ENCODE peak calls at places on chromosomes 6 and 20, in six cellular contexts. N, V, R, O, Y and K are unnamed samples.

GRCh38 chr20:1274485-1275313 is 8.6 kb downstream of the SNPH start:
- DNase-seq in N (no peak), V (no peak), R (no peak), O (no peak), Y (no peak), K (no peak)

GRCh38 chr6:37038297-37039198 is 33.1 kb downstream of the FGD2 start:
- DNase-seq in N (no peak), V (no peak), R (no peak), O (peak; percentile 64), Y (peak; percentile 61), K (peak; percentile 78)

GRCh38 chr6:9437836-9438235 is 977.0 kb downstream of the TFAP2A start:
- DNase-seq in N (no peak), V (no peak), R (no peak), O (no peak), Y (no peak), K (no peak)

GRCh38 chr20:52056203-52057062 is 135.1 kb downstream of the ZFP64 start:
- DNase-seq in N (no peak), V (peak; percentile 53), R (no peak), O (no peak), Y (no peak), K (no peak)

GRCh38 chr6:166950443-166950821 is 5.9 kb downstream of the RNASET2 start:
- DNase-seq in N (no peak), V (no peak), R (no peak), O (no peak), Y (no peak), K (no peak)

GRCh38 chr6:163170294-163170883 is 244.1 kb upstream of the QKI start:
- DNase-seq in N (no peak), V (no peak), R (no peak), O (no peak), Y (no peak), K (no peak)

GRCh38 chr20:37573626-37574198 is 46.0 kb upstream of the BLCAP start:
- DNase-seq in N (no peak), V (no peak), R (no peak), O (no peak), Y (no peak), K (no peak)

GRCh38 chr6:170438402-170438753 is 114.7 kb downstream of the PSMB1 start:
- DNase-seq in N (peak; percentile 96), V (peak; percentile 97), R (peak; percentile 82), O (peak; percentile 77), Y (peak; percentile 91), K (peak; percentile 66)

GRCh38 chr20:38278150-38278549 is 17.6 kb upstream of the KIAA1755 start:
- DNase-seq in N (peak; percentile 76), V (no peak), R (no peak), O (no peak), Y (no peak), K (no peak)

GRCh38 chr20:11686195-11686594 is 231.5 kb upstream of the BTBD3 start:
- DNase-seq in N (no peak), V (no peak), R (no peak), O (no peak), Y (no peak), K (no peak)

GRCh38 chr6:108071736-108072276 is 2.7 kb downstream of the OSTM1 start:
- DNase-seq in N (no peak), V (no peak), R (no peak), O (no peak), Y (no peak), K (no peak)

GRCh38 chr6:106591111-106591825 is 38.0 kb downstream of the RTN4IP1 start:
- DNase-seq in N (no peak), V (no peak), R (no peak), O (no peak), Y (no peak), K (no peak)

GRCh38 chr6:2077826-2078225 is 167.6 kb downstream of the GMDS start:
- DNase-seq in N (no peak), V (no peak), R (no peak), O (no peak), Y (no peak), K (no peak)

GRCh38 chr6:42507901-42508300 is 55.9 kb upstream of the UBR2 start:
- DNase-seq in N (no peak), V (no peak), R (no peak), O (no peak), Y (no peak), K (no peak)

GRCh38 chr20:17227669-17228623 is 1.1 kb downstream of the PCSK2 start:
- DNase-seq in N (peak; percentile 89), V (no peak), R (no peak), O (no peak), Y (no peak), K (no peak)

GRCh38 chr6:25927177-25927576 is 3.3 kb downstream of the SLC17A2 start:
- DNase-seq in N (no peak), V (no peak), R (no peak), O (no peak), Y (no peak), K (no peak)

GRCh38 chr20:20489623-20490341 is 121.9 kb downstream of the INSM1 start:
- DNase-seq in N (peak; percentile 18), V (no peak), R (no peak), O (no peak), Y (no peak), K (no peak)

GRCh38 chr20:37823276-37823980 is 79.5 kb upstream of the VSTM2L start:
- DNase-seq in N (peak; percentile 20), V (no peak), R (no peak), O (no peak), Y (no peak), K (no peak)

GRCh38 chr6:114712129-114712662 is 369.4 kb upstream of the HS3ST5 start:
- DNase-seq in N (no peak), V (no peak), R (no peak), O (no peak), Y (no peak), K (no peak)

GRCh38 chr6:15351631-15352030 is 105.8 kb downstream of the JARID2 start:
- DNase-seq in N (no peak), V (no peak), R (peak; percentile 29), O (peak; percentile 37), Y (peak; percentile 47), K (peak; percentile 32)

GRCh38 chr6:135088818-135089809 is 34.5 kb upstream of the HBS1L start:
- DNase-seq in N (peak; percentile 18), V (no peak), R (no peak), O (no peak), Y (no peak), K (no peak)

DNA sequence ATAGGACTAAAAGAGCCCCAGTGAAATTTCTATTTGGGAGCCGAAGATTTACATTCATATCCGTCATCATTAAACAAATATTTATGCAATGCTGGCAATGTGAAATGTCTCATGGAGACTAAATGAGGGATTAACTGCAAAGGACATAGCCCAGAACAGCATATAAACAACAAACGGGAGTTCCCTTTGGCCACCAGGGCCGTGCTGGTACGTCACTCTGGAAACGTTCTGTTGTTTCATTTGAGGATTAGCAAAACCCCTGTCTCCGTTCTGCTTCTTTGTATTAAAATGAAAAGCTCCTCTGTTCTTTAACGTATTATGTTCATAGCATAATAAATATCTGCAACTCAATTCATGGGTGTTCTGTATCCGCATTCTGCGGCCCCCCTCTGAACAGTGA is 90.3 kb upstream of the TNFAIP3 start:
- DNase-seq in N (no peak), V (no peak), R (no peak), O (no peak), Y (no peak), K (no peak)
- TF ChIP-seq CTCF in N (no peak), V (no peak), R (no peak), O (no peak), Y (no peak), K (no peak)

GRCh38 chr20:46505501-46505900 is 7.9 kb downstream of the ZNF334 start:
- DNase-seq in N (no peak), V (no peak), R (no peak), O (no peak), Y (no peak), K (no peak)
- H3K9me3 ChIP-seq in N (peaks cover 51% of the 10 kb centered on the region), V (peaks cover 8% of the 10 kb centered on the region), R (peaks cover 3% of the 10 kb centered on the region), O (peaks cover 30% of the 10 kb centered on the region), Y (no peaks in the 10 kb centered on the region), K (peaks cover 16% of the 10 kb centered on the region)

GRCh38 chr6:137911675-137912158 is 44.7 kb downstream of the TNFAIP3 start:
- DNase-seq in N (peak; percentile 11), V (no peak), R (no peak), O (no peak), Y (no peak), K (no peak)
- H3K4me1 ChIP-seq in N (peaks cover 6% of the 10 kb centered on the region), V (peaks cover 7% of the 10 kb centered on the region), R (no peaks in the 10 kb centered on the region), O (no peaks in the 10 kb centered on the region), Y (no peaks in the 10 kb centered on the region), K (no peaks in the 10 kb centered on the region)

DNA sequence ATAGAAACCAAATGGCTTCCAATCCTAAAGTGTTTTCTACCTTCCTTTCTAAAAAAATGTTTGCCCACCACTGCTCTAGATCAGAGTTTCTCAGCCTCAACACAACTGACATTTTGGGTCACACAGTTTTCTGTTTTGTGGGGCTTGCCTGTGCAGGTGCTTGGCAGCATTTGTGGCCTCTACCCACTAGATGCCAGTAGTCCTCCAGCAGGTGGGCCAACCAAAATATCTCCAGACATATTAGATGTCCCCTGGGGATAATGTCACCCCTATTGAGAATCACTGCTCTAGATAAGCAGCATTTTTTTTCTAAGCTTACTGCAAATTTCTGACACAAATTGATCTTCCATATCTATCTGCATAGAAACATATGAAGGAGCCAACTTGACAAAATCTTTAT is 26.3 kb upstream of the EPM2A start:
- DNase-seq in N (no peak), V (no peak), R (no peak), O (no peak), Y (no peak), K (no peak)
- TF ChIP-seq CTCF in N (no peak), V (peak; percentile 31), R (no peak), O (peak; percentile 35), Y (no peak), K (no peak)

DNA sequence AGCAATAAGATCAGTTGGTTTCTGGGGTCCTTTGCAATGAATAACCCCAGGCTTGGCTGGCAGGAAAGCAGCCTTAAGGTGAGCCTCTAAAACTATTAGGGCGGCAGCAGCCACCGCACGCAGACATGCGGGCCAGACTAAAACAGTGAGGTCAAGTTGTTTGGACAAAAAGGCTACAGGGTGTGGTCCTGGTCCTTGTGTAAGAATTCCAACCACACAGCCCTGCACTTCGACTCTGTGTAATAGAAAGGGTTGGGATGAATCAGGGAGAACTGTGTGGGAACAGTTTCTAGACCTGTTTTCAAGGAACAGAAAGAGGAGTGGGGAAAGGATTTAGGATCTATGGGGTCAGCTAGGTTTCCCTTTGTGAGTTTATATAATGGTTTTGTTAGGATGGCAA is 237.6 kb downstream of the SMOC2 start:
- DNase-seq in N (no peak), V (no peak), R (no peak), O (no peak), Y (no peak), K (no peak)
- H3K9me3 ChIP-seq in N (no peaks in the 10 kb centered on the region), V (no peaks in the 10 kb centered on the region), R (no peaks in the 10 kb centered on the region), O (no peaks in the 10 kb centered on the region), Y (no peaks in the 10 kb centered on the region), K (no peaks in the 10 kb centered on the region)

DNA sequence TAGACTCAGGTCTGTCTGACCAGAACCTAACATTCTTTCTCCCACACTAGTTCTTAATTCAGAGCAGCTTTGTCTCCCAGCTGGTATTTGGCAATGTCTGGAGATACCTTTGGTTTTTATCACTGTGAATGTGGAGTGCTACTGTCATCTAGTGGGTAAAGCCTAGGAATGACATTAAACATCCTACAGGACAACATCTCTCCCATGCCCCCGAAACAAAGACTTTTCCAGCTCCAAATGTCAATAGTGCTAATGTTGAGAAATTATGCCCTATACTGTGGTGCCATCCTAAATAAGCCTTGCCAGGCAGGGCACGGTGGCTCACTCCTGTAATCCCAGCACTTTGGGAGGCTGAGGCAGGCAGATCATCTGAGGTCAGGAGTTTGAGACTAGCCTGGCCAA is 4.2 kb upstream of the TTPAL start:
- DNase-seq in N (peak; percentile 37), V (no peak), R (no peak), O (no peak), Y (no peak), K (no peak)
- H3K4me1 ChIP-seq in N (peaks cover 5% of the 10 kb centered on the region), V (peaks cover 12% of the 10 kb centered on the region), R (no peaks in the 10 kb centered on the region), O (peaks cover 28% of the 10 kb centered on the region), Y (no peaks in the 10 kb centered on the region), K (no peaks in the 10 kb centered on the region)